ENCODE peak calls at places on chromosomes 12 and 14, in seven cellular contexts. I, U, E, Y, P, N and T are unnamed samples.

GRCh38 chr12:119512772-119513497 is 80.6 kb upstream of the TMEM233 start:
- DNase-seq in N (no peak), Y (no peak), I (no peak), E (no peak), P (no peak), U (no peak), T (peak; percentile 43)

GRCh38 chr12:70197362-70197744 is 45.9 kb upstream of the CNOT2 start:
- DNase-seq in P (no peak), Y (no peak), I (no peak), E (no peak), N (no peak), U (no peak), T (no peak)

GRCh38 chr14:94748667-94749347 is 21.1 kb downstream of the GSC start:
- DNase-seq in P (no peak), Y (peak; percentile 30), U (no peak), N (no peak), I (no peak), E (no peak), T (peak; percentile 22)

GRCh38 chr14:32330356-32331226 is 1.5 kb downstream of the AKAP6 start:
- DNase-seq in U (no peak), E (no peak), Y (no peak), N (peak; percentile 22), P (no peak), I (no peak), T (no peak)

GRCh38 chr12:41264281-41264680 is 76.2 kb downstream of the PDZRN4 start:
- DNase-seq in P (no peak), I (no peak), U (no peak), E (no peak), N (peak; percentile 30), Y (no peak), T (no peak)

GRCh38 chr12:40327506-40327905 is 102.7 kb downstream of the LRRK2 start:
- DNase-seq in E (no peak), N (no peak), I (no peak), Y (no peak), P (no peak), U (no peak), T (no peak)

GRCh38 chr12:64893961-64894360 is 69.5 kb downstream of the TBC1D30 start:
- DNase-seq in Y (no peak), N (no peak), P (no peak), U (no peak), E (no peak), I (no peak), T (no peak)

GRCh38 chr12:104462931-104463339 is 6.2 kb downstream of the CHST11 start:
- DNase-seq in I (no peak), N (peak; percentile 9), U (no peak), Y (peak; percentile 43), P (peak; percentile 44), E (peak; percentile 24), T (no peak)

GRCh38 chr12:103503546-103504480 is 8.0 kb upstream of the C12orf42 start:
- DNase-seq in Y (peak; percentile 41), P (peak; percentile 69), I (peak; percentile 41), N (no peak), E (peak; percentile 36), U (no peak), T (peak; percentile 45)

GRCh38 chr12:51351913-51352532 is 5.5 kb upstream of the CELA1 start:
- DNase-seq in E (peak; percentile 24), P (peak; percentile 28), N (no peak), U (no peak), Y (no peak), I (peak; percentile 21), T (peak; percentile 53)

GRCh38 chr14:71703477-71703876 is 228.8 kb upstream of the RGS6 start:
- DNase-seq in Y (no peak), I (no peak), U (no peak), P (no peak), N (peak; percentile 47), E (no peak), T (no peak)

GRCh38 chr12:70258605-70259403 is 15.6 kb downstream of the CNOT2 start:
- DNase-seq in E (no peak), Y (no peak), P (no peak), N (no peak), I (no peak), U (no peak), T (no peak)

GRCh38 chr14:95533822-95534221 is 1.0 kb upstream of the GLRX5 start:
- DNase-seq in P (no peak), U (no peak), E (no peak), N (no peak), Y (no peak), I (no peak), T (no peak)

GRCh38 chr12:58651850-58652249 is 268.5 kb downstream of the LRIG3 start:
- DNase-seq in P (no peak), N (no peak), U (no peak), E (no peak), I (no peak), Y (no peak), T (no peak)

GRCh38 chr12:50971946-50972345 is 19.6 kb downstream of the HIGD1C start:
- DNase-seq in Y (no peak), N (no peak), I (no peak), U (no peak), P (no peak), E (no peak), T (no peak)

GRCh38 chr12:96416033-96416790 is 16.0 kb upstream of the CDK17 start:
- DNase-seq in I (no peak), Y (no peak), P (no peak), N (no peak), U (no peak), E (no peak), T (no peak)